ENCODE peak calls at places on chromosomes 6 and 20, in five cellular contexts. F, N, A, Y and V are unnamed samples.

GRCh38 chr20:36527331-36528125 is 13.8 kb upstream of the MYL9 start:
- DNase-seq in N (no peak), Y (no peak), A (no peak), F (no peak), V (no peak)

GRCh38 chr6:83417880-83418663 is 12.8 kb downstream of the ME1 start:
- DNase-seq in A (no peak), F (no peak), Y (no peak), N (no peak), V (no peak)

GRCh38 chr6:16136536-16137450 is 7.9 kb downstream of the MYLIP start:
- DNase-seq in Y (peak; percentile 82), N (no peak), A (no peak), F (no peak), V (peak; percentile 40)

GRCh38 chr6:166360243-166361079 is 18.1 kb upstream of the SFT2D1 start:
- DNase-seq in F (no peak), A (no peak), Y (no peak), N (no peak), V (no peak)

GRCh38 chr6:106849676-106850332 is 124.7 kb downstream of the CD24 start:
- DNase-seq in Y (no peak), F (no peak), N (no peak), A (no peak), V (no peak)

GRCh38 chr6:31568537-31568961 is 3.5 kb upstream of the LTA start:
- DNase-seq in A (peak; percentile 55), Y (peak; percentile 89), N (no peak), F (no peak), V (no peak)

GRCh38 chr6:137975058-137975940 is 108.2 kb downstream of the TNFAIP3 start:
- DNase-seq in F (no peak), A (no peak), Y (no peak), N (no peak), V (no peak)

GRCh38 chr6:26594730-26595632 is 1.8 kb upstream of the ABT1 start:
- DNase-seq in N (no peak), A (no peak), Y (no peak), F (no peak), V (no peak)

GRCh38 chr6:148021715-148022114 is 320.9 kb upstream of the SASH1 start:
- DNase-seq in A (peak; percentile 14), F (peak; percentile 36), N (peak; percentile 62), Y (no peak), V (no peak)

GRCh38 chr6:91087864-91088263 is 501.0 kb upstream of the MAP3K7 start:
- DNase-seq in A (no peak), N (no peak), F (no peak), Y (no peak), V (no peak)

GRCh38 chr6:56757585-56757984 is 114.9 kb upstream of the DST start:
- DNase-seq in F (no peak), Y (no peak), N (no peak), A (peak; percentile 52), V (peak; percentile 69)

GRCh38 chr6:169979873-169980440 is 228.5 kb downstream of the ERMARD start:
- DNase-seq in N (no peak), F (peak; percentile 12), A (no peak), Y (peak; percentile 60), V (no peak)

GRCh38 chr6:47242483-47243386 is 67.0 kb downstream of the TNFRSF21 start:
- DNase-seq in F (peak; percentile 92), A (peak; percentile 93), N (peak; percentile 15), Y (peak; percentile 70), V (peak; percentile 93)

GRCh38 chr6:170403451-170403850 is 96.9 kb downstream of the FAM120B start:
- DNase-seq in N (peak; percentile 24), A (no peak), F (no peak), Y (no peak), V (no peak)

GRCh38 chr20:9294081-9294480 is 220.3 kb upstream of the LAMP5 start:
- DNase-seq in A (no peak), N (no peak), Y (no peak), F (no peak), V (no peak)